ENCODE peak calls at places on chromosomes 12 and 14, in five cellular contexts. R, A, O, J and N are unnamed samples.

GRCh38 chr12:4505381-4505986 is 33.2 kb upstream of the RAD51AP1 start:
- DNase-seq in R (peak), A (peak), O (no peak), J (no peak), N (peak)

GRCh38 chr12:122064034-122064777 is 14.3 kb upstream of the MLXIP start:
- DNase-seq in R (peak), A (peak), O (peak), J (no peak), N (peak)

GRCh38 chr12:1838994-1839365 is 18.6 kb downstream of the LRTM2 start:
- DNase-seq in R (no peak), A (no peak), O (no peak), J (no peak), N (no peak)

GRCh38 chr12:115474525-115475353 is 790.8 kb upstream of the TBX3 start:
- DNase-seq in R (no peak), A (no peak), O (no peak), J (no peak), N (no peak)

GRCh38 chr12:93351726-93352125 is 26.0 kb upstream of the NUDT4 start:
- DNase-seq in R (no peak), A (no peak), O (no peak), J (no peak), N (no peak)

GRCh38 chr14:103555559-103556337 is 6.7 kb downstream of the BAG5 start:
- DNase-seq in R (no peak), A (no peak), O (no peak), J (no peak), N (no peak)

GRCh38 chr14:91420686-91421085 is 3.1 kb upstream of the CCDC88C start:
- DNase-seq in R (no peak), A (peak), O (no peak), J (no peak), N (no peak)

GRCh38 chr14:44352212-44352611 is 154.9 kb downstream of the FSCB start:
- DNase-seq in R (no peak), A (no peak), O (no peak), J (no peak), N (no peak)

GRCh38 chr12:109130297-109130696 is 13.9 kb downstream of the ACACB start:
- DNase-seq in R (no peak), A (no peak), O (no peak), J (no peak), N (no peak)

GRCh38 chr12:104011265-104011664 is 38.7 kb downstream of the GLT8D2 start:
- DNase-seq in R (peak), A (peak), O (no peak), J (no peak), N (peak)

GRCh38 chr12:72268386-72268785 is 3.8 kb upstream of the TRHDE start:
- DNase-seq in R (no peak), A (peak), O (no peak), J (no peak), N (no peak)

GRCh38 chr12:10364839-10365681 is 24.8 kb downstream of the KLRK1 start:
- DNase-seq in R (peak), A (peak), O (peak), J (peak), N (peak)

GRCh38 chr12:22271036-22271435 is 63.5 kb downstream of the ST8SIA1 start:
- DNase-seq in R (peak), A (peak), O (no peak), J (no peak), N (peak)

GRCh38 chr12:49365542-49365941 is 1.7 kb upstream of the SPATS2 start:
- DNase-seq in R (peak), A (peak), O (no peak), J (no peak), N (no peak)

GRCh38 chr12:53328043-53328435 is 6.6 kb upstream of the AAAS start:
- DNase-seq in R (no peak), A (no peak), O (no peak), J (no peak), N (no peak)

GRCh38 chr12:58920102-58920955 is at the start of gene LRIG3:
- DNase-seq in R (peak), A (peak), O (peak), J (no peak), N (peak)

GRCh38 chr12:28899951-28900350 is 249.1 kb upstream of the FAR2 start:
- DNase-seq in R (peak), A (peak), O (no peak), J (no peak), N (peak)

GRCh38 chr12:121255433-121255832 is 41.1 kb downstream of the CAMKK2 start:
- DNase-seq in R (no peak), A (no peak), O (no peak), J (no peak), N (no peak)

GRCh38 chr12:56046027-56046780 is 4.5 kb downstream of the RPS26 start:
- DNase-seq in R (no peak), A (no peak), O (no peak), J (no peak), N (no peak)

GRCh38 chr14:102891556-102891955 is 30.9 kb upstream of the AMN start:
- DNase-seq in R (peak), A (peak), O (no peak), J (no peak), N (peak)

GRCh38 chr12:94074216-94074969 is 74.0 kb upstream of the PLXNC1 start:
- DNase-seq in R (no peak), A (no peak), O (no peak), J (no peak), N (peak)

GRCh38 chr12:118680361-118680963 is 300.9 kb upstream of the SRRM4 start:
- DNase-seq in R (no peak), A (no peak), O (no peak), J (no peak), N (no peak)

GRCh38 chr14:54083549-54084239 is 127.1 kb upstream of the BMP4 start:
- DNase-seq in R (no peak), A (no peak), O (no peak), J (no peak), N (no peak)

GRCh38 chr14:59301354-59301753 is 112.9 kb downstream of the DAAM1 start:
- DNase-seq in R (no peak), A (no peak), O (no peak), J (no peak), N (no peak)

GRCh38 chr14:69525896-69526295 is 41.4 kb downstream of the PLEKHD1 start:
- DNase-seq in R (no peak), A (no peak), O (no peak), J (no peak), N (no peak)

GRCh38 chr12:81231574-81232368 is 153.9 kb downstream of the ACSS3 start:
- DNase-seq in R (no peak), A (no peak), O (no peak), J (no peak), N (no peak)

GRCh38 chr14:36067428-36068187 is 108.9 kb downstream of the PTCSC3 start:
- DNase-seq in R (no peak), A (no peak), O (no peak), J (no peak), N (no peak)

GRCh38 chr12:2691340-2692111 is 103.2 kb upstream of the FKBP4 start:
- DNase-seq in R (no peak), A (no peak), O (no peak), J (peak), N (no peak)

GRCh38 chr14:102192840-102193502 is 53.3 kb downstream of the WDR20 start:
- DNase-seq in R (no peak), A (no peak), O (no peak), J (no peak), N (no peak)

GRCh38 chr14:39090548-39091111 is 12.4 kb downstream of the SEC23A start:
- DNase-seq in R (no peak), A (no peak), O (no peak), J (no peak), N (no peak)

GRCh38 chr12:78600541-78600940 is 264.0 kb upstream of the SYT1 start:
- DNase-seq in R (no peak), A (no peak), O (no peak), J (no peak), N (no peak)

GRCh38 chr12:123513805-123514204 is 19.7 kb downstream of the RILPL1 start:
- DNase-seq in R (no peak), A (no peak), O (no peak), J (no peak), N (no peak)

GRCh38 chr14:91368681-91369416 is 48.8 kb downstream of the CCDC88C start:
- DNase-seq in R (no peak), A (no peak), O (no peak), J (no peak), N (no peak)

GRCh38 chr12:93943766-93944165 is 204.6 kb upstream of the PLXNC1 start:
- DNase-seq in R (no peak), A (peak), O (no peak), J (no peak), N (peak)

GRCh38 chr12:105561981-105562726 is 231.7 kb downstream of the C12orf75 start:
- DNase-seq in R (peak), A (peak), O (no peak), J (no peak), N (peak)

GRCh38 chr14:94051115-94051514 is 25.0 kb downstream of the OTUB2 start:
- DNase-seq in R (peak), A (peak), O (peak), J (no peak), N (peak)